ENCODE peak calls at places on chromosome 5, in four cellular contexts. U is fibroblast of lung; P is CD4-positive, CD25-positive, alpha-beta regulatory T cell; N is heart right ventricle. D is an unnamed sample. For H3K4me1, the result is how much of the 10 kb centered on the place peaks cover.

GRCh38 chr5:93874080-93874479 is 132.7 kb upstream of the POU5F2 start:
- DNase-seq in N (no peak), P (peak), U (peak), D (no peak)

GRCh38 chr5:10678236-10678635 is 82.8 kb downstream of the DAP start:
- DNase-seq in N (no peak), P (no peak), U (peak), D (no peak)

GRCh38 chr5:180799902-180800801 is 2.5 kb downstream of the MGAT1 start:
- DNase-seq in N (no peak), U (peak), P (no peak), D (no peak)

GRCh38 chr5:84487963-84488362 is 103.3 kb upstream of the EDIL3 start:
- DNase-seq in P (no peak), N (no peak), U (peak), D (no peak)

GRCh38 chr5:15326932-15327331 is 173.0 kb upstream of the FBXL7 start:
- DNase-seq in U (no peak), N (no peak), P (no peak), D (no peak)

GRCh38 chr5:173291722-173292658 is 36.2 kb downstream of the STC2 start:
- DNase-seq in U (peak), P (no peak), N (no peak), D (peak)

GRCh38 chr5:159825551-159826051 is 90.7 kb upstream of the ADRA1B start:
- DNase-seq in N (no peak), P (no peak), U (peak), D (no peak)

GRCh38 chr5:124599048-124599973 is 147.1 kb downstream of the ZNF608 start:
- DNase-seq in U (peak), N (no peak), P (no peak), D (no peak)

GRCh38 chr5:173709761-173710160 is 93.3 kb upstream of the BOD1 start:
- DNase-seq in U (no peak), N (no peak), P (no peak), D (no peak)

GRCh38 chr5:54440456-54440893 is 15.0 kb upstream of the HSPB3 start:
- DNase-seq in P (peak), U (no peak), N (no peak), D (no peak)

GRCh38 chr5:68544091-68544655 is 328.6 kb downstream of the PIK3R1 start:
- DNase-seq in U (no peak), N (no peak), P (no peak), D (no peak)

GRCh38 chr5:171882118-171882517 is 96.5 kb downstream of the SMIM23 start:
- DNase-seq in U (no peak), N (no peak), P (peak), D (no peak)

GRCh38 chr5:83942155-83942554 is 221.5 kb upstream of the HAPLN1 start:
- DNase-seq in U (no peak), P (no peak), N (no peak), D (no peak)

GRCh38 chr5:56323505-56323904 is 90.4 kb upstream of the ANKRD55 start:
- DNase-seq in N (no peak), U (peak), P (no peak), D (peak)

GRCh38 chr5:127358782-127359181 is 68.2 kb downstream of the MEGF10 start:
- DNase-seq in N (no peak), U (no peak), P (no peak), D (peak)

GRCh38 chr5:151596839-151597539 is 5.9 kb upstream of the FAT2 start:
- DNase-seq in P (no peak), U (peak), N (peak), D (no peak)

GRCh38 chr5:138626333-138626944 is 51.2 kb upstream of the HSPA9 start:
- DNase-seq in N (no peak), U (peak), P (no peak), D (no peak)

GRCh38 chr5:95782166-95782565 is 40.4 kb downstream of the GLRX start:
- DNase-seq in U (no peak), N (no peak), P (no peak), D (no peak)

GRCh38 chr5:174283176-174283575 is 237.7 kb downstream of the NSG2 start:
- DNase-seq in N (no peak), U (no peak), P (no peak), D (no peak)

GRCh38 chr5:14357861-14358260 is 214.7 kb downstream of the TRIO start:
- DNase-seq in P (no peak), U (no peak), N (no peak), D (no peak)

GRCh38 chr5:166581827-166582226 is 1709.6 kb upstream of the WWC1 start:
- DNase-seq in U (peak), P (no peak), N (no peak), D (peak)

GRCh38 chr5:176542596-176543427 is 5.6 kb upstream of the RNF44 start:
- DNase-seq in U (peak), P (peak), N (peak), D (no peak)

GRCh38 chr5:25459082-25459481 is 814.3 kb upstream of the CDH10 start:
- DNase-seq in U (no peak), N (no peak), P (no peak), D (no peak)

GRCh38 chr5:73816656-73817420 is 190.8 kb downstream of the ARHGEF28 start:
- DNase-seq in U (peak), N (no peak), P (no peak), D (no peak)

GRCh38 chr5:6745706-6746217 is 32.5 kb downstream of the TENT4A start:
- DNase-seq in N (no peak), U (peak), P (peak), D (peak)

GRCh38 chr5:140041492-140042421 is 1.3 kb downstream of the NRG2 start:
- DNase-seq in U (peak), P (peak), N (peak), D (peak)
- H3K27ac ChIP-seq in U (no peak), P (no peak), N (peak), D (no peak)

GRCh38 chr5:59142927-59143326 is 560.1 kb downstream of the RAB3C start:
- DNase-seq in N (no peak), P (no peak), U (no peak), D (no peak)

GRCh38 chr5:59138509-59138908 is 555.6 kb downstream of the RAB3C start:
- DNase-seq in N (no peak), P (no peak), U (no peak), D (no peak)

GRCh38 chr5:59142138-59142537 is 559.3 kb downstream of the RAB3C start:
- DNase-seq in N (no peak), U (no peak), P (no peak), D (no peak)

GRCh38 chr5:59139695-59140094 is 556.8 kb downstream of the RAB3C start:
- DNase-seq in P (no peak), U (no peak), N (no peak), D (no peak)

DNA sequence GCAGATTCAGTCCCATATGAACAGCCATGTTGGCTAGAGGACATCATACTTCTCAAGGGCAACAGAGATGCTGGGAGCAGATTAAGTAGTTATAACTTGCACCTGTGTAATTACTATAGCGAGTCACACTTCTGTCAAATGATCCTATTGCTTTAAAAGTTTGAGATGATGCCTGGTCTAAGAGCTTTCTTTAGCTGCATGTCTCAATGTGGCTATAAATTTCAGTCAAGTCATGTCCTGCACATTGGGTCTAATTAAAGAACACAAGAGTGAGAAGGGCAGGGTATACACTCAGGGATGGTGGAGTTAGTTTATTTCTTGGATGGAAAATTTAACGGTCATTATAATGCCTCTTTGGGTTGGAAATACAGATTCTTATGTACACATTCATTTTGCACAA is 557.3 kb downstream of the RAB3C start:
- DNase-seq in P (no peak), U (no peak), N (no peak), D (no peak)
- H3K4me1 ChIP-seq in P (under half), U (under half), N (under half), D (under half)

DNA sequence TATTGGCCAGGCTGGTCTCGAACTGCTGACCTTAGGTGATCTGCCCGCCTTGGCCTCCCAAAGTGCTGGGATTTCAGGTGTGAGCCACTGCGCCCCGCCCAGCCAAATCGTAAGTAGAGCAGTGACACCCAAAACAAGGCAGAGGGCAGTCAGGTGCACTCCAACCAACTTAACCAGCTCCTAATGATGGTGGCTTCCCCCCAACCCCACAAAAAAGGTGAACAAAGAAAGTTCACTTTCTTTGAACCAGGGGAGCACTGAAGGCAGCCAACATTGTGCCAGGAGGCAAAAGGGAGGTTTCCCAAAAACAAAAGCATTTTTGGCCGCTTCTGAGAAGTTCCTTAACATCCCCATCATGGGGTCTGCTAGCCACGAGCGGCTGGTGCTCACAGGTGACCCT is 9.6 kb downstream of the GMCL2 start:
- DNase-seq in P (no peak), U (no peak), N (no peak), D (no peak)
- H3K27ac ChIP-seq in P (no peak), U (no peak), N (no peak), D (no peak)

GRCh38 chr5:142641681-142642080 is 44.2 kb downstream of the FGF1 start:
- DNase-seq in N (no peak), P (no peak), U (peak), D (no peak)
- H3K4me1 ChIP-seq in N (under half), P (under half), U (under half), D (under half)

DNA sequence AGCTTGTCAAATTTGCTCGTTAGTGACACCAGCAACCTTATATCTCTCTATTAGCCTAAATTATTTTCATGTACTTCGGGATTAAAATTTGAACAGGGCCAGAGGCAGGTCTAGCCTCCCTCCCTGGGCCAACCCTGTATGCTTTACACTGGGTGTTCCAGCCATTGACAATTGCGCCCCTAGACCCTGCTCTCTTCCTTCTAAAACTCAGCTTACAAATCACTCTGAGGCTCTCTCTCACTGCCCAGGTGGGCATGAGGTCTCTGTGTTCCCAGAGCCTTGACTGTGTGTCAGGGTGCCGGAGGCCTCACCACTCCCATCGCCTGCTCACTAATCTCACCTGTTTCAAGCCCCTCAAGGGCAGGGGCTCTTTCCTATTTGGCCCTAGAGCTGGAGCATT is 6.4 kb upstream of the CFAP90 start:
- DNase-seq in N (no peak), U (no peak), P (no peak), D (no peak)
- H3K27ac ChIP-seq in N (no peak), U (no peak), P (no peak), D (no peak)

DNA sequence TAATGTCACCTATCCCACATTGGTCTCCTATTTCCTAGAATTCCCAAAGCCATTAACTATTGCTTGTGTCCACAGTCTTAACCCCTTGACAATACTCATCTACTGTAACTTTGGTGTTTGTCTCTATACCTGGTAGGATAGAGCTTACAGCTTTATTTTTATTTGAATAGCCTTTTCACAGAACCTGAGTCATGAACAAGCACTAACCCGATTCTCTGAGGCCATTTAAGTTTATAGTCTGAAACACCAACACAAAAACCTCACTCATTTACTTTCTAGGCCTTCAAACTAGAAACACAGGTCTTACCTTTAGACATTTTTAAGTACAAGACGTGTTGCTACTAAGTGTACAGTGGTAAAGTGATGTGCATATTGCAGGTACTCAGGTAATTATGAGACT is 22.6 kb downstream of the CSNK1A1 start:
- DNase-seq in U (no peak), P (no peak), N (no peak), D (no peak)
- H3K4me1 ChIP-seq in U (under half), P (half or more), N (under half), D (under half)

DNA sequence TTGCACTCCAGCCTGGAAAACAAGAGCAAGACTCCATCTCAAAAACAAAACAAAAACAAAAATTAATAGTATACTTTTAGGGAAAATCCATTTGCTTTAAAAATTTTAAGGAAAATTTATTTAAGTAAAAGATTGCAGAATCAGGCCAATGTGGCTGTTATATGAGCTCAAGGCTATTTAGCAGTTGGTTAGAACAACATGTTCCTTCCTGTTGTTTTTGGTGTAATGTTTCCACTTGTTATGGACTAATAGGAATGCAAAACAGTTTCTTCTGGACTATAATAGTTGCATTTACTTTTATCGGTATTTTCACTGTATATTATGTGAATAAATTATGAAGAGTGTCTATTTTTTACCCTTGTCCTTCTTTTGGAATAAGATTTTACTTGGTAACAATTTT is 3.0 kb upstream of the CDC42SE2 start:
- DNase-seq in U (no peak), N (no peak), P (no peak), D (no peak)
- H3K27ac ChIP-seq in U (no peak), N (no peak), P (peak), D (no peak)

GRCh38 chr5:179792612-179793469 is 945 bp upstream of the LTC4S start:
- DNase-seq in N (peak), P (no peak), U (no peak), D (no peak)
- H3K4me1 ChIP-seq in N (under half), P (under half), U (under half), D (under half)

D was measured in A673.